ENCODE peak calls at places on chromosome X, in six cellular contexts. F is brain microvascular endothelial cell, O is lower lobe of right lung, X is neural progenitor cell, H is tibial artery, Q is hepatocyte. T is an unnamed sample. For H3K36me3, the result is how much of the 10 kb centered on the place peaks cover.

GRCh38 chrX:55143621-55144020 is 54.8 kb downstream of the PAGE2 start:
- DNase-seq in X (no peak), Q (no peak), H (no peak), F (no peak), O (no peak), T (no peak)

GRCh38 chrX:11341274-11342256 is 48.4 kb downstream of the AMELX start:
- DNase-seq in O (peak), H (peak), Q (peak), F (peak), X (no peak), T (peak)

GRCh38 chrX:73478961-73479360 is 32.1 kb downstream of the CDX4 start:
- DNase-seq in Q (peak), F (no peak), O (no peak), H (no peak), X (no peak), T (no peak)

GRCh38 chrX:38061335-38061734 is 55.0 kb downstream of the SYTL5 start:
- DNase-seq in X (no peak), H (no peak), Q (peak), F (no peak), O (no peak), T (peak)

GRCh38 chrX:49174723-49175122 is 3.0 kb downstream of the PLP2 start:
- DNase-seq in Q (no peak), H (no peak), X (no peak), O (no peak), F (no peak), T (peak)

GRCh38 chrX:30577362-30577961 is at the start of gene TASL:
- DNase-seq in O (peak), F (no peak), Q (no peak), H (no peak), X (no peak), T (no peak)

GRCh38 chrX:27583976-27584375 is 6.2 kb upstream of the DCAF8L2 start:
- DNase-seq in O (no peak), H (no peak), Q (no peak), F (no peak), X (no peak), T (peak)

GRCh38 chrX:25016938-25017598 is 1.3 kb upstream of the ARX start:
- DNase-seq in H (no peak), Q (no peak), X (peak), O (no peak), F (no peak), T (no peak)

GRCh38 chrX:46665232-46666162 is 91.9 kb downstream of the CHST7 start:
- DNase-seq in X (no peak), O (no peak), H (no peak), Q (no peak), F (no peak), T (peak)

GRCh38 chrX:87434618-87435017 is 83.0 kb upstream of the KLHL4 start:
- DNase-seq in O (no peak), H (no peak), X (no peak), Q (no peak), F (no peak), T (no peak)

GRCh38 chrX:41338422-41338821 is 4.5 kb downstream of the DDX3X start:
- DNase-seq in X (no peak), H (no peak), O (no peak), F (no peak), Q (no peak), T (no peak)
- H3K4me3 ChIP-seq in X (peak), H (no peak), O (peak), F (no peak), Q (no peak), T (no peak)

GRCh38 chrX:129609395-129609794 is 45.4 kb downstream of the APLN start:
- DNase-seq in X (no peak), H (no peak), O (no peak), F (no peak), Q (no peak), T (no peak)
- TF ChIP-seq CTCF in X (no peak), H (no peak), O (no peak), F (peak), Q (no peak), T (peak)

DNA sequence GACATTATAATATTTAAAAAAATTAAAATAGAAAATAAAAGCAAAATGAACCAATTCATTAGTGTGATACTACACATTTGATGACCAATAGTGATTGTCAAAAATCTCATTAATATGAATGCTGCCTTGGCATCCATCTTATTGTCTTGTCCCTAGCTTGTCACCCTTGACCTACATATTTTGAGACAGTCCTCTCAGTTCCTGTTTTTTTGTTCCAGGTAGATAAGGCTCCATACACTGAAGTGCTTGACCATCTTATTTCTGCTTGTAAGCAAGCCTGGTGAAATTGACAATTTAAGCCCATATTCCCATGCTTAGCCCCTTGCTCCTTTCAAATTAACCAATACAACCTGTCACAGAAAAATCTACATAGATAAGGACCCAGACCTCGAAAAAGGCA is 534.0 kb upstream of the FMR1 start:
- DNase-seq in F (no peak), H (no peak), Q (no peak), O (no peak), X (no peak), T (no peak)
- H3K36me3 ChIP-seq in F (under half), H (under half), Q (under half), O (under half), X (under half), T (under half)

DNA sequence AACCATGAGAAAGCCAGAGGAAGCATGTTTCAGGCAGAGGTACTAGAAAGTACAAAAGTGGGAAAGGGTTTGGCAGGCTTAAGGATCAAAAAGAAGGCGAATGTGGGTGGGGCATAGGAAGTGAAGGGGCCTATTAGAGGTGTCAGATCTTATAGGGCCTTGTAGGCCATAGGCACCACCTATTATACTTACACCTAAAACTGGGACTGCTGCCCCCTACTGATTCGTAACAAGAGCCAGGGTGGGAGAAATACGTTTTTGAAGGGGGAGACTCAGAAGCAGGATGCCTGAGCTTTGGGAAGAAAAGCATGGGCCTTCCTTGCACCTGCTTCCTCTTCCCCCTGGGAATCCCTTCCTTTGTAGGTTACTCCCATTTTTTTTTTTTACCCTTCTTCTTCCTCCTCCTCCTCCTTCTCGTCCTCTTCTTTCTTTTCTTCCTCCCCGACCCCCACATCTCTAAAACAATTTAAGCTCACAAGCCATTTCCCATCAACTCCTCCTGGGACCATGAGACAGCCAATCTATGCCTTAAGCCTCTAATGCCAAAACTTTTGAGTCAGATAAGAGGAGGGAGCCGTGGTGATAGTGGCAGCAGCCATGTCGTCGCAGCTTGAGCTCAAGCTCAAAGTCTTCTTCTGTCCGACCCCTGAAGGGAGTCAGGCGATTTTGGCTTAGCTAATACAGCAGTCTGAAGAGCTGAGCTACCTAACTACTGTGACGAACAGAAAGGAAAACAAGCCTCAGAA is 40.8 kb upstream of the GPC3 start:
- DNase-seq in F (no peak), O (no peak), X (peak), Q (no peak), H (no peak), T (no peak)
- H3K4me3 ChIP-seq in F (no peak), O (peak), X (peak), Q (no peak), H (no peak), T (no peak)

GRCh38 chrX:16469870-16470269 is 180.1 kb upstream of the S100G start:
- DNase-seq in X (peak), H (no peak), F (no peak), Q (no peak), O (no peak), T (no peak)
- TF ChIP-seq CTCF in X (peak), H (no peak), F (peak), Q (no peak), O (no peak), T (no peak)

DNA sequence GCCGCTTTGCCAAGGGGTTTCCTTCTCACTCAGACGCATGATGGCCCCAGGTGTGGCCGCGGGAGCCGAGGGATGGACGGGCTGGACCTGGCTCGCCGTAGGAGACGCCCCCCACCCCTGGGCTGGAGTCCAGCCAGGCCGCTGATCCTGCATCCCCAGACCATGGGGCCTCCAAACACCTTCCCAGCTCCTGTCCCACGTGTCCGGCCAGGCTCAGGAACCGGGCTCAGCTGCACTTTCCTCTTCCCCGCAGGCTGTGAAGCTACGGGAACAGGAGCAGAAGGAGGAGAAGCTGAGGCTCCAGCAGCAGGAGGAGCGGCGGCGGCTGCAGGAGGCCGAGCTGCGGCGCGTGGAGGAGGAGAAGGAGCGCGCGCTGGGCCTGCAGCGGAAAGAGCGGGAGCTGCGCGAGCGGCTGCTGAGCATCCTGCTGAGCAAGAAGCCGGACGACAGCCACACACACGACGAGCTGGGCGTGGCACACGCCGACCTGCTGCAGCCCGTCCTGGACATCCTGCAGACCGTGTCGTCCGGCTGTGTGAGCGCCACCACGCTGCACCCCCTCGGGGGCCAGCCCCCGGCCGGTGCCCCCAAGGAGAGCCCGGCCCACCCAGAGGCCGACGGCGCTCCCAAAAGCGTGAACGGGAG is 9.1 kb downstream of the AKAP17A start:
- DNase-seq in X (no peak), F (no peak), Q (no peak), O (no peak), H (no peak), T (no peak)
- H3K36me3 ChIP-seq in X (under half), F (half or more), Q (under half), O (half or more), H (half or more), T (under half)

GRCh38 chrX:619812-620493 is 10.6 kb upstream of the SHOX start:
- DNase-seq in F (no peak), Q (no peak), X (peak), O (no peak), H (no peak), T (no peak)

GRCh38 chrX:619451-619811 is 11.2 kb upstream of the SHOX start:
- DNase-seq in H (no peak), X (no peak), Q (no peak), O (no peak), F (no peak), T (no peak)

GRCh38 chrX:617401-617800 is 13.2 kb upstream of the SHOX start:
- DNase-seq in O (no peak), H (no peak), Q (no peak), X (no peak), F (no peak), T (no peak)

GRCh38 chrX:617891-618290 is 12.7 kb upstream of the SHOX start:
- DNase-seq in F (no peak), O (no peak), H (no peak), Q (no peak), X (no peak), T (no peak)

DNA sequence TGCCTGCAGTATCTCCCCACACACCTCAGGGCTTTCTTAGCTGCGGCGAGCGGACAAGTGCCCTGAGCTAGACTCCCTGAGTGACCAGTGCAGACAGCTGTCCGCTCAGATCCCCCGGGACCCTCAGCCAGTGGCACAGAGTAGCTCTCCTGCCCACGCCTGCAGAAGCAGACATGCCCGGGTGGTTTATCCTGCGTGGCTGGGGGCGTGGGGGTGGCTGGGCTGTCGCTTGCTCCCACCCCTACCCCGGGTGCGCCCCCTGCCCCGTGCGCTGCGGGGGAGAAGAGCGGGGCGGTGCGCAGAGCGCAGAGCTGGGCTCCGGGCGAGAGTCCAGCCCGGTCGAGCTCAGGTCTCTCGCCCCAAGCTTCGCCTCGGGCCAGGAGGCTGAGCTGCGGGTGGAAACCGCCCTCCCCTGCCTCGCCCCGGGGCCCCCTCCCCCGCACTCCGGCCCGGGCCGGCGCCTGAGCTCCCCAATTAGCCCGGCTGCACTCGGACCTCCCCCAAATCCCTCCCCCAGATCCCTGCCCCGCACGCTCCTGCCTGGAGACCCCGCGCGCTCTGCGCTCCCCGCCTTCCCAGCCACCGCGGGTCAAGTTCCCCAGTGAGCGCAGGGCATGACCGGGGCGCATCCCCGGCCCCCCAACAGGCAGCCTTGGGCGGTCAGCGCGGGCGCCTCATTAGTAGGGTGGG is 11.7 kb upstream of the SHOX start:
- DNase-seq in O (no peak), X (peak), F (no peak), Q (no peak), H (no peak), T (no peak)
- H3K4me3 ChIP-seq in O (no peak), X (peak), F (no peak), Q (no peak), H (no peak), T (no peak)

GRCh38 chrX:111168314-111168713 is 72.3 kb downstream of the PAK3 start:
- DNase-seq in F (no peak), H (no peak), O (no peak), Q (peak), X (peak), T (peak)
- TF ChIP-seq CTCF in F (peak), H (no peak), O (no peak), Q (peak), X (peak), T (no peak)

GRCh38 chrX:154466907-154467306 is 8.8 kb downstream of the PLXNA3 start:
- DNase-seq in X (no peak), Q (no peak), O (no peak), F (no peak), H (no peak), T (no peak)
- H3K36me3 ChIP-seq in X (under half), Q (under half), O (half or more), F (under half), H (half or more), T (under half)